ENCODE peak calls at places on chromosome 1, in seven cellular contexts. P, F, Z, D, H, N and I are unnamed samples.

GRCh38 chr1:154436433-154436832 is 31.3 kb downstream of the IL6R start:
- DNase-seq in P (no peak), F (no peak), Z (no peak), D (no peak), H (no peak), N (no peak), I (no peak)

GRCh38 chr1:242243472-242243871 is 244.6 kb upstream of the MAP1LC3C start:
- DNase-seq in P (no peak), F (no peak), Z (no peak), D (no peak), H (no peak), N (no peak), I (no peak)

GRCh38 chr1:27883536-27884181 is 11.3 kb downstream of the THEMIS2 start:
- DNase-seq in P (no peak), F (peak; percentile 42), Z (no peak), D (no peak), H (no peak), N (no peak), I (no peak)

GRCh38 chr1:181918893-181919728 is 142.4 kb downstream of the ZNF648 start:
- DNase-seq in P (no peak), F (no peak), Z (no peak), D (no peak), H (no peak), N (no peak), I (no peak)

GRCh38 chr1:55214214-55214902 is 806 bp downstream of the USP24 start:
- DNase-seq in P (peak; percentile 39), F (no peak), Z (peak; percentile 35), D (no peak), H (peak; percentile 9), N (no peak), I (no peak)

GRCh38 chr1:199226163-199226562 is 587.3 kb downstream of the PTPRC start:
- DNase-seq in P (no peak), F (no peak), Z (no peak), D (no peak), H (peak; percentile 74), N (peak; percentile 75), I (no peak)

GRCh38 chr1:3369437-3370076 is 84.9 kb upstream of the ARHGEF16 start:
- DNase-seq in P (peak; percentile 67), F (no peak), Z (peak; percentile 56), D (no peak), H (no peak), N (peak; percentile 78), I (no peak)

GRCh38 chr1:229887043-229887822 is 179.8 kb upstream of the GALNT2 start:
- DNase-seq in P (peak; percentile 31), F (no peak), Z (no peak), D (peak; percentile 84), H (no peak), N (no peak), I (peak; percentile 42)

GRCh38 chr1:185367218-185367617 is 50.2 kb upstream of the IVNS1ABP start:
- DNase-seq in P (no peak), F (no peak), Z (no peak), D (no peak), H (peak; percentile 85), N (no peak), I (no peak)

GRCh38 chr1:27710574-27710973 is 15.2 kb upstream of the FAM76A start:
- DNase-seq in P (no peak), F (no peak), Z (no peak), D (no peak), H (no peak), N (no peak), I (no peak)

GRCh38 chr1:206715552-206716518 is 31.1 kb downstream of the MAPKAPK2 start:
- DNase-seq in P (no peak), F (no peak), Z (no peak), D (no peak), H (no peak), N (no peak), I (no peak)

GRCh38 chr1:116910379-116911165 is 856 bp downstream of the PTGFRN start:
- DNase-seq in P (peak; percentile 61), F (no peak), Z (peak; percentile 52), D (no peak), H (peak; percentile 41), N (no peak), I (peak; percentile 84)

GRCh38 chr1:2248854-2249558 is 20.9 kb downstream of the SKI start:
- DNase-seq in P (no peak), F (no peak), Z (no peak), D (no peak), H (no peak), N (no peak), I (no peak)

GRCh38 chr1:113898243-113898814 is 6.3 kb downstream of the AP4B1 start:
- DNase-seq in P (no peak), F (no peak), Z (no peak), D (no peak), H (no peak), N (no peak), I (no peak)

GRCh38 chr1:39238476-39238875 is 34.0 kb downstream of the MACF1 start:
- DNase-seq in P (no peak), F (no peak), Z (peak; percentile 44), D (no peak), H (peak; percentile 71), N (peak; percentile 91), I (no peak)

GRCh38 chr1:43269627-43270375 is at the start of gene TMEM125:
- DNase-seq in P (peak; percentile 59), F (peak; percentile 48), Z (no peak), D (no peak), H (no peak), N (no peak), I (peak; percentile 64)

DNA sequence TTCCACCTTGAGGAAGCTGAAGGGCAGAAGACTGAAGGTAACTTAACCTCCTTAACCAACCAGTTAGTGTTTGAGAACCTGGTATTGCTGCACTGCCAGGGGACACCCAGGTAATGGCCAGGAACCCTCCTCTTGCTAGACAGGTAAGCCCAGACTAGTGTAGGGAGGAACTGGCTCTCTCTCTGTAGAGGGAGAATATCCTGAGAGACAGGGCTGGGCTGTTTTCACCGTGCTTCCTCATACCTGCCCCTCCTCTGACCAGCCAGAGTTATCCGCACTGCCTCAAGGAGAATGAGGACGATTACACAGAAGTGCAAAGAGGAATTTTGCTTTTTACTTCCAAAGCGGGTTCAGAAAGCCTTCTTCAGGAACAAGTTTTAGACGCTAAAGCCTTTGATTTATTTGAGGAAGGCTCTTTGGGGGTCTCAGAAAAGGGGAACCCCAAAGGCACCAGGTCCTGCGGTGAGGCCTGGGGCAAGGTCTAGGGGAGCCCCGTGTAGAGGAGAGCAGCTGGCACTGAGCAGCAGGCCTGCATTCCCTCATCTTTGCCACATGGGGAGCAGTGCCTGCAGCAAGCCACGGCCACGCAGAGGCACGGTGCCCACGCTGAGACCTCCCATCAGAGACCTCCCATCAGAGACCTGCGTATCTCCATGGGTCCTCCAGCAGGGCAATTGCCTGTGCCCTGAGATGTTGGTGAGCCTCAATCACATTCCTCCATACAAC is 13.5 kb downstream of the GNG4 start:
- DNase-seq in P (no peak), F (no peak), Z (no peak), D (no peak), H (no peak), N (no peak), I (no peak)
- TF ChIP-seq CTCF in P (no peak), F (no peak), Z (no peak), D (no peak), H (no peak), N (no peak), I (no peak)

GRCh38 chr1:231421971-231422797 is at the start of gene EGLN1:
- DNase-seq in P (peak; percentile 89), F (peak; percentile 72), Z (peak; percentile 84), D (peak; percentile 94), H (peak; percentile 95), N (peak; percentile 88), I (no peak)
- TF ChIP-seq POLR2A in P (peak; percentile 28), F (peak; percentile 58), Z (peak; percentile 66), D (peak; percentile 69), H (peak; percentile 84), N (peak; percentile 81), I (peak; percentile 84)

DNA sequence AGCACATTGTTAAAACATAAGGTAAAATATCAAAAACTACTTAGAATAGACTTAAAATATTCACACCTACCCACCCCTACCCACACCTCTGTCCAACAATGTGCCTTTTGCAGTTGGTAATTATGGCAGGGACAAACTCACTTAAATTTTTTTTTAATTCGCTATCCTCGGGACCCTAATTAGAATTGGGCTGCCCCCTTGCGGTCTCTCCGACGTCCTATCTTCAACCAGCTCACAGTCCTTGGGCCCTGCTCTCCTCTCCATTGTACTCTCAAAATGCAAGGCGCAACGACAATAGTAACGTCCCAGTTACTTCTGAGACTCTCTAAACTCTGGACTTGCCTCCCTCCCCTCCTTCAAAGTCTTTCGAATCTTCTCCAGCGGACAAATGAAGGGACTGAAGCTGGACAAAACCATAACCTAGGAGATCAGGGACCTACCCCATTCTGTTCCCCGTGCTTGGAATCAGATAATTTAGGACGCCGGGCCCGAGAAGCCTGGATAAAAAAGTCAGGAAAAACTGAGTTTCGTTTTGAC is 1.1 kb upstream of the CIART start:
- DNase-seq in P (peak; percentile 80), F (no peak), Z (peak; percentile 87), D (peak; percentile 94), H (peak; percentile 78), N (peak; percentile 70), I (no peak)
- H3K27ac ChIP-seq in P (peak overlapping the region; percentile 79), F (peak overlapping the region; percentile 91), Z (peak overlapping the region; percentile 88), D (peak overlapping the region; percentile 96), H (no peak overlapping the region), N (peak overlapping the region; percentile 24), I (peak overlapping the region; percentile 91)

GRCh38 chr1:165306543-165307434 is 49.7 kb downstream of the LMX1A start:
- DNase-seq in P (no peak), F (no peak), Z (no peak), D (no peak), H (no peak), N (no peak), I (no peak)
- TF ChIP-seq CTCF in P (no peak), F (no peak), Z (no peak), D (no peak), H (no peak), N (no peak), I (no peak)

DNA sequence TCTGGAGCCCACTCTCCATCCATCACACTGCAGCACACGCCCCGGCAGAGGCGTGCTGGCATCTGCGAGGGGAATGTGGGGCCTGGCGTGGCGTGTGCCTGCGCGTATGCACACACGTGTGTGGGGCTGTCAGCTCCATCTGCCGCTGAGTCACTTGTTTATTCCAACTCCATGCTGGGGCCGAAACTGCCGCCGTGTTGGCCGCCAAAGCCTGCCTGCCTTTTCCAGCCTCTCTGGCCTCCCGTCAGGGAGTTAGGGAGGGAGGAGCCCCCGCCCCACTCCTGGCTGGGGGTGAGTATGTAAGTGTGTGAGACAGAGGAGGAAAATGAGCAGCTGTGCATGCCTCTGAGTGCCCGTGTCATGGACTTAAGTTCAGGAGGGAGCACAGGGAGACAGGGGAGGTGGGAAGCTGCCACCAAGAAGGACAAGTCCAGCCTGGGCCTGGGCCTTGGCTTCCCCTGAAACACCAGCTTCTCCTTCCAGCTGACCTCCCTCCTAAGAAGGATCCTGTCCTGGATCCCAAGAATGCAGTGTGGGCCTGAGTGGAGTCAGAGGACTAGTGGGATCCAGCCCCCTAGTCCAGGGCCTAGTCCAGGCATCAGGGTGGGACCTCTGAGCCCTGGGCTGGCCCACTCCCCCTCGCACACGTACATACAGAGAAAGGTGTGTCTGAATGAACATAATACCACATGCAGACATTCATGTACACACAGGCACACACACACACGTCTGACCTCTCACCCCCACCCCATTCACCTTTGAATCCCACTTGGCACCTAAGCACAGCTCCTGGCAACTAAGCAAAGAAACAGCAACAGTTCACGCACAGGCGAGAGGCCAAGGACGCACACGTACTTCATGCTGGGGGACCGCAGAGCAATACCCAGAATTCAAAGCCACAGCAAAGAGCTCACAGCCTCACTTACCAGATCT is 24.7 kb downstream of the MEF2D start:
- DNase-seq in P (peak; percentile 66), F (peak; percentile 60), Z (peak; percentile 87), D (peak; percentile 97), H (no peak), N (peak; percentile 99), I (no peak)
- TF ChIP-seq POLR2A in P (no peak), F (no peak), Z (no peak), D (no peak), H (no peak), N (peak; percentile 62), I (no peak)